ENCODE peak calls at places on chromosomes 12 and 14, in four cellular contexts. One of them, this sample, is unnamed.
A peak's percentile ranks its signal among the peaks of the same experiment; 100 is the strongest.

GRCh38 chr14:101507306-101508150 is 53.8 kb upstream of the DIO3 start:
- DNase-seq in left ventricle myocardium inferior: peak; percentile 12
- DNase-seq in NCI-H1092 treated with DMSO at 0.1 percent for 48 hours: no peak
- DNase-seq in hippocampal formation: no peak
- DNase-seq in this sample: no peak

GRCh38 chr12:91913651-91914050 is 232.0 kb downstream of the BTG1 start:
- DNase-seq in left ventricle myocardium inferior: no peak
- DNase-seq in NCI-H1092 treated with DMSO at 0.1 percent for 48 hours: no peak
- DNase-seq in hippocampal formation: no peak
- DNase-seq in this sample: no peak

GRCh38 chr12:98058838-98059237 is 456.6 kb upstream of the TMPO start:
- DNase-seq in left ventricle myocardium inferior: no peak
- DNase-seq in NCI-H1092 treated with DMSO at 0.1 percent for 48 hours: no peak
- DNase-seq in hippocampal formation: no peak
- DNase-seq in this sample: no peak

GRCh38 chr14:55317907-55318306 is 46.7 kb downstream of the FBXO34 start:
- DNase-seq in left ventricle myocardium inferior: no peak
- DNase-seq in NCI-H1092 treated with DMSO at 0.1 percent for 48 hours: no peak
- DNase-seq in hippocampal formation: no peak
- DNase-seq in this sample: no peak

GRCh38 chr14:54440454-54440853 is 720 bp downstream of the CNIH1 start:
- DNase-seq in left ventricle myocardium inferior: no peak
- DNase-seq in NCI-H1092 treated with DMSO at 0.1 percent for 48 hours: no peak
- DNase-seq in hippocampal formation: no peak
- DNase-seq in this sample: no peak

GRCh38 chr12:22190-22529 is 44.4 kb upstream of the IQSEC3 start:
- DNase-seq in left ventricle myocardium inferior: no peak
- DNase-seq in NCI-H1092 treated with DMSO at 0.1 percent for 48 hours: no peak
- DNase-seq in hippocampal formation: no peak
- DNase-seq in this sample: no peak

GRCh38 chr14:51860164-51860835 is at the start of gene GNG2:
- DNase-seq in left ventricle myocardium inferior: peak; percentile 87
- DNase-seq in NCI-H1092 treated with DMSO at 0.1 percent for 48 hours: peak; percentile 94
- DNase-seq in hippocampal formation: peak; percentile 60
- DNase-seq in this sample: peak; percentile 72

GRCh38 chr12:32651956-32652210 is 27.2 kb upstream of the DNM1L start:
- DNase-seq in left ventricle myocardium inferior: no peak
- DNase-seq in NCI-H1092 treated with DMSO at 0.1 percent for 48 hours: no peak
- DNase-seq in hippocampal formation: no peak
- DNase-seq in this sample: no peak

GRCh38 chr12:123928274-123928865 is 44.3 kb downstream of the CCDC92 start:
- DNase-seq in left ventricle myocardium inferior: no peak
- DNase-seq in NCI-H1092 treated with DMSO at 0.1 percent for 48 hours: peak; percentile 57
- DNase-seq in hippocampal formation: no peak
- DNase-seq in this sample: no peak

GRCh38 chr12:4591180-4591687 is 29.2 kb downstream of the DYRK4 start:
- DNase-seq in left ventricle myocardium inferior: no peak
- DNase-seq in NCI-H1092 treated with DMSO at 0.1 percent for 48 hours: no peak
- DNase-seq in hippocampal formation: no peak
- DNase-seq in this sample: no peak

GRCh38 chr14:37678916-37679315 is 83.5 kb downstream of the TTC6 start:
- DNase-seq in left ventricle myocardium inferior: no peak
- DNase-seq in NCI-H1092 treated with DMSO at 0.1 percent for 48 hours: no peak
- DNase-seq in hippocampal formation: no peak
- DNase-seq in this sample: no peak

GRCh38 chr14:91873476-91874265 is 6.3 kb upstream of the TC2N start:
- DNase-seq in left ventricle myocardium inferior: no peak
- DNase-seq in NCI-H1092 treated with DMSO at 0.1 percent for 48 hours: no peak
- DNase-seq in hippocampal formation: no peak
- DNase-seq in this sample: no peak

GRCh38 chr14:105248368-105249174 is at the start of gene BTBD6:
- DNase-seq in left ventricle myocardium inferior: peak; percentile 89
- DNase-seq in NCI-H1092 treated with DMSO at 0.1 percent for 48 hours: peak; percentile 77
- DNase-seq in hippocampal formation: peak; percentile 80
- DNase-seq in this sample: peak; percentile 67

GRCh38 chr12:113050808-113051207 is 5.7 kb upstream of the DTX1 start:
- DNase-seq in left ventricle myocardium inferior: no peak
- DNase-seq in NCI-H1092 treated with DMSO at 0.1 percent for 48 hours: no peak
- DNase-seq in hippocampal formation: no peak
- DNase-seq in this sample: no peak

GRCh38 chr12:22729898-22730443 is 105.0 kb downstream of the ETNK1 start:
- DNase-seq in left ventricle myocardium inferior: no peak
- DNase-seq in NCI-H1092 treated with DMSO at 0.1 percent for 48 hours: no peak
- DNase-seq in hippocampal formation: no peak
- DNase-seq in this sample: no peak

GRCh38 chr14:64566651-64567122 is 16.9 kb downstream of the PPP1R36 start:
- DNase-seq in left ventricle myocardium inferior: no peak
- DNase-seq in NCI-H1092 treated with DMSO at 0.1 percent for 48 hours: no peak
- DNase-seq in hippocampal formation: peak; percentile 34
- DNase-seq in this sample: no peak

GRCh38 chr12:31002999-31003398 is 70.7 kb upstream of the DDX11 start:
- DNase-seq in left ventricle myocardium inferior: no peak
- DNase-seq in NCI-H1092 treated with DMSO at 0.1 percent for 48 hours: no peak
- DNase-seq in hippocampal formation: no peak
- DNase-seq in this sample: no peak

GRCh38 chr12:24853588-24853987 is 95.3 kb downstream of the BCAT1 start:
- DNase-seq in left ventricle myocardium inferior: no peak
- DNase-seq in NCI-H1092 treated with DMSO at 0.1 percent for 48 hours: no peak
- DNase-seq in hippocampal formation: no peak
- DNase-seq in this sample: no peak

GRCh38 chr12:89351489-89352241 is 636 bp downstream of the DUSP6 start:
- DNase-seq in left ventricle myocardium inferior: peak; percentile 31
- DNase-seq in NCI-H1092 treated with DMSO at 0.1 percent for 48 hours: peak; percentile 41
- DNase-seq in hippocampal formation: peak; percentile 56
- DNase-seq in this sample: peak; percentile 39

GRCh38 chr12:132801741-132802140 is 26.9 kb downstream of the GOLGA3 start:
- DNase-seq in left ventricle myocardium inferior: no peak
- DNase-seq in NCI-H1092 treated with DMSO at 0.1 percent for 48 hours: no peak
- DNase-seq in hippocampal formation: no peak
- DNase-seq in this sample: no peak

GRCh38 chr12:124745891-124746570 is 117.6 kb downstream of the SCARB1 start:
- DNase-seq in left ventricle myocardium inferior: peak; percentile 95
- DNase-seq in NCI-H1092 treated with DMSO at 0.1 percent for 48 hours: peak; percentile 79
- DNase-seq in hippocampal formation: peak; percentile 97
- DNase-seq in this sample: peak; percentile 98

GRCh38 chr12:6199531-6200265 is 502 bp upstream of the CD9 start:
- DNase-seq in left ventricle myocardium inferior: no peak
- DNase-seq in NCI-H1092 treated with DMSO at 0.1 percent for 48 hours: no peak
- DNase-seq in hippocampal formation: no peak
- DNase-seq in this sample: no peak

GRCh38 chr14:74085047-74085637 is 386 bp downstream of the LIN52 start:
- DNase-seq in left ventricle myocardium inferior: no peak
- DNase-seq in NCI-H1092 treated with DMSO at 0.1 percent for 48 hours: peak; percentile 43
- DNase-seq in hippocampal formation: no peak
- DNase-seq in this sample: no peak